ENCODE peak calls at places on chromosomes 2 and 18, in five cellular contexts. B is AG04450, J is GM06990, N is HL-60, C is Peyer's patch. I is an unnamed sample.

GRCh38 chr2:231378028-231378722 is 17.3 kb upstream of the B3GNT7 start:
- DNase-seq in B (no peak), J (no peak), N (no peak), C (peak), I (no peak)

GRCh38 chr2:48169066-48169724 is 262.9 kb upstream of the FBXO11 start:
- DNase-seq in B (no peak), J (no peak), N (peak), C (no peak), I (peak)

GRCh38 chr18:5582054-5582453 is 38.3 kb upstream of the EPB41L3 start:
- DNase-seq in B (peak), J (no peak), N (no peak), C (no peak), I (no peak)

GRCh38 chr2:136116111-136116812 is 1.7 kb downstream of the CXCR4 start:
- DNase-seq in B (no peak), J (peak), N (peak), C (no peak), I (peak)

GRCh38 chr2:14781148-14781547 is 148.6 kb downstream of the LRATD1 start:
- DNase-seq in B (no peak), J (no peak), N (no peak), C (no peak), I (no peak)

GRCh38 chr2:165621086-165621560 is 151.6 kb downstream of the CSRNP3 start:
- DNase-seq in B (no peak), J (no peak), N (no peak), C (no peak), I (no peak)

GRCh38 chr2:1556286-1556685 is 143.0 kb downstream of the TPO start:
- DNase-seq in B (no peak), J (no peak), N (no peak), C (no peak), I (no peak)

GRCh38 chr18:28767781-28768211 is 590.9 kb upstream of the CDH2 start:
- DNase-seq in B (no peak), J (no peak), N (no peak), C (no peak), I (no peak)

GRCh38 chr2:133255363-133255762 is 312.9 kb downstream of the NCKAP5 start:
- DNase-seq in B (no peak), J (no peak), N (no peak), C (no peak), I (no peak)

GRCh38 chr18:48952287-48953095 is 1.7 kb upstream of the SMAD7 start:
- DNase-seq in B (no peak), J (peak), N (peak), C (peak), I (peak)

GRCh38 chr2:36615214-36615613 is 17.2 kb upstream of the FEZ2 start:
- DNase-seq in B (no peak), J (no peak), N (no peak), C (no peak), I (no peak)

GRCh38 chr18:55461843-55462242 is 126.1 kb downstream of the TCF4 start:
- DNase-seq in B (no peak), J (no peak), N (no peak), C (no peak), I (no peak)

GRCh38 chr18:35856178-35856577 is 116.3 kb upstream of the RMP24 start:
- DNase-seq in B (no peak), J (no peak), N (no peak), C (no peak), I (no peak)

GRCh38 chr2:145027073-145027459 is 507.1 kb upstream of the ZEB2 start:
- DNase-seq in B (no peak), J (no peak), N (no peak), C (no peak), I (no peak)

GRCh38 chr2:174662459-174662858 is 64.9 kb upstream of the WIPF1 start:
- DNase-seq in B (peak), J (no peak), N (no peak), C (no peak), I (no peak)

GRCh38 chr2:229176136-229176535 is 95.0 kb downstream of the PID1 start:
- DNase-seq in B (no peak), J (no peak), N (no peak), C (no peak), I (no peak)

GRCh38 chr18:57445488-57446319 is 10.5 kb downstream of the ONECUT2 start:
- DNase-seq in B (no peak), J (no peak), N (no peak), C (no peak), I (no peak)

GRCh38 chr2:39623916-39624315 is 41.8 kb upstream of the TMEM178A start:
- DNase-seq in B (no peak), J (no peak), N (no peak), C (no peak), I (no peak)

GRCh38 chr2:74186038-74186437 is 7.4 kb upstream of the MOB1A start:
- DNase-seq in B (no peak), J (peak), N (peak), C (no peak), I (peak)

GRCh38 chr18:11308499-11308898 is 159.1 kb upstream of the PIEZO2 start:
- DNase-seq in B (no peak), J (no peak), N (peak), C (no peak), I (no peak)

GRCh38 chr2:237207641-237208040 is 122.0 kb downstream of the COPS8 start:
- DNase-seq in B (no peak), J (no peak), N (no peak), C (no peak), I (no peak)

GRCh38 chr2:40228296-40228695 is 223.6 kb downstream of the SLC8A1 start:
- DNase-seq in B (no peak), J (no peak), N (no peak), C (no peak), I (no peak)

GRCh38 chr2:34104601-34105000 is 505.5 kb upstream of the FAM98A start:
- DNase-seq in B (no peak), J (no peak), N (no peak), C (no peak), I (no peak)

GRCh38 chr2:54629914-54630609 is 93.4 kb upstream of the EML6 start:
- DNase-seq in B (no peak), J (no peak), N (no peak), C (peak), I (no peak)

GRCh38 chr2:218244204-218244603 is 16.6 kb upstream of the GPBAR1 start:
- DNase-seq in B (no peak), J (no peak), N (no peak), C (no peak), I (no peak)

GRCh38 chr2:71792926-71793761 is 339.8 kb downstream of the DYSF start:
- DNase-seq in B (no peak), J (no peak), N (no peak), C (no peak), I (no peak)

DNA sequence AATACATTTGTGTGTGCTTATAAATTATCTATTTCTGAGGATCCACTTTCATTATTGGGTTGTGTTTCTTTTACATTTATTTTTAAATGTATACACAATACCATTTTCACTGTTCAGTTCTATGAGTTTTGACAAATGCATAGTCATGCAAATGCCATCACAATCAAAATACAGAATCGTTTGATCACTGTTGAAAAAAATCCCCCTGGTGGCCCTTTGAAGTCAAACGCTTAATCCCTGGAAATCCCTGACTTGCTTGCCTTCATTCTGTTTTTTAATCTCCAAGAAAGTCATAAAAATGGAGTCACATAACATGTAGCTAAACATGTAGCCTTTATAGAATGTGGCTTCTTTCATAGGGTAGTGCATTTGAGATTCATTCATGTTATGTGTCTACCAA is 173.3 kb downstream of the GALR1 start:
- DNase-seq in B (no peak), J (no peak), N (no peak), C (no peak), I (no peak)
- TF ChIP-seq CTCF in B (no peak), J (no peak), N (no peak), C (no peak), I (peak)

GRCh38 chr2:45484965-45485364 is 126.1 kb downstream of the SRBD1 start:
- DNase-seq in B (no peak), J (no peak), N (no peak), C (no peak), I (no peak)

GRCh38 chr2:45483997-45484396 is 127.1 kb downstream of the SRBD1 start:
- DNase-seq in B (no peak), J (no peak), N (no peak), C (no peak), I (no peak)
- TF ChIP-seq CTCF in B (peak), J (peak), N (no peak), C (no peak), I (no peak)

GRCh38 chr2:84971799-84972790 is 1.1 kb downstream of the KCMF1 start:
- DNase-seq in B (no peak), J (peak), N (peak), C (peak), I (peak)
- TF ChIP-seq CTCF in B (no peak), J (no peak), N (no peak), C (no peak), I (no peak)

GRCh38 chr2:122203523-122203922 is 448.1 kb downstream of the TSN start:
- DNase-seq in B (no peak), J (no peak), N (no peak), C (no peak), I (no peak)
- TF ChIP-seq CTCF in B (no peak), J (no peak), N (no peak), C (no peak), I (no peak)